ENCODE peak calls at places on chromosomes 16 and 17, in five cellular contexts. N, J, F, W and M are unnamed samples.

GRCh38 chr17:39626171-39626670 is 531 bp upstream of the PPP1R1B start:
- DNase-seq in F (no peak), N (no peak), J (no peak), W (no peak), M (no peak)

GRCh38 chr16:10297341-10298006 is 88.4 kb upstream of the ATF7IP2 start:
- DNase-seq in N (no peak), W (no peak), F (no peak), J (no peak), M (no peak)

GRCh38 chr17:1455291-1455747 is 713 bp downstream of the CRK start:
- DNase-seq in J (peak), F (peak), W (peak), N (peak), M (peak)

GRCh38 chr16:15639061-15639568 is 3.8 kb downstream of the MARF1 start:
- DNase-seq in F (no peak), J (no peak), N (no peak), W (no peak), M (no peak)

GRCh38 chr16:13005836-13006235 is 104.4 kb downstream of the SHISA9 start:
- DNase-seq in W (no peak), F (no peak), J (no peak), N (no peak), M (no peak)

GRCh38 chr17:59392973-59393679 is 61.7 kb downstream of the YPEL2 start:
- DNase-seq in N (no peak), J (no peak), W (no peak), F (no peak), M (no peak)

GRCh38 chr17:78665952-78666920 is 89.0 kb upstream of the DNAH17 start:
- DNase-seq in N (no peak), J (peak), F (no peak), W (no peak), M (no peak)

GRCh38 chr16:23949630-23950290 is 114.0 kb downstream of the PRKCB start:
- DNase-seq in N (no peak), F (no peak), J (no peak), W (no peak), M (no peak)

GRCh38 chr17:64384253-64385186 is 6.1 kb downstream of the PECAM1 start:
- DNase-seq in W (no peak), F (no peak), N (no peak), J (no peak), M (no peak)

GRCh38 chr17:2186937-2187336 is 116.6 kb downstream of the SMG6 start:
- DNase-seq in J (no peak), N (no peak), W (no peak), F (no peak), M (no peak)

GRCh38 chr17:31508310-31509094 is 117.0 kb downstream of the RAB11FIP4 start:
- DNase-seq in N (peak), F (no peak), W (peak), J (no peak), M (peak)

GRCh38 chr17:7236808-7237207 is 2.4 kb downstream of the PHF23 start:
- DNase-seq in N (no peak), W (no peak), F (no peak), J (no peak), M (no peak)

GRCh38 chr16:31064882-31065461 is 9.1 kb downstream of the ZNF668 start:
- DNase-seq in F (no peak), J (peak), N (no peak), W (no peak), M (peak)

GRCh38 chr16:53129281-53130192 is 74.7 kb downstream of the CHD9 start:
- DNase-seq in J (no peak), N (no peak), F (no peak), W (no peak), M (peak)

GRCh38 chr16:48503779-48504178 is 106.2 kb downstream of the N4BP1 start:
- DNase-seq in J (no peak), W (no peak), F (no peak), N (no peak), M (peak)

GRCh38 chr16:52597772-52598483 is 51.0 kb upstream of the TOX3 start:
- DNase-seq in F (peak), J (no peak), N (peak), W (peak), M (no peak)

GRCh38 chr17:9531080-9531479 is 44.5 kb downstream of the STX8 start:
- DNase-seq in F (no peak), W (no peak), N (no peak), J (no peak), M (peak)

GRCh38 chr17:29723283-29724047 is 100.8 kb upstream of the CORO6 start:
- DNase-seq in N (no peak), W (no peak), F (no peak), J (no peak), M (no peak)

GRCh38 chr17:42679492-42680330 is 1.9 kb downstream of the CCR10 start:
- DNase-seq in W (peak), N (peak), F (peak), J (peak), M (peak)

GRCh38 chr16:72990003-72990521 is 57.9 kb downstream of the ZFHX3 start:
- DNase-seq in F (no peak), J (peak), W (peak), N (no peak), M (peak)

GRCh38 chr17:45963889-45964288 is 35.2 kb upstream of the STH start:
- DNase-seq in J (no peak), F (no peak), W (no peak), N (no peak), M (no peak)

GRCh38 chr17:44527954-44528353 is 24.7 kb upstream of the GPATCH8 start:
- DNase-seq in J (no peak), W (no peak), F (no peak), N (no peak), M (no peak)

GRCh38 chr16:87778830-87779579 is 13.2 kb upstream of the KLHDC4 start:
- DNase-seq in N (peak), W (peak), J (peak), F (peak), M (peak)

GRCh38 chr16:87778476-87778829 is 12.7 kb upstream of the KLHDC4 start:
- DNase-seq in W (no peak), J (no peak), N (no peak), F (no peak), M (no peak)

GRCh38 chr16:87784812-87785211 is 19.0 kb upstream of the KLHDC4 start:
- DNase-seq in N (no peak), W (peak), F (no peak), J (peak), M (peak)

DNA sequence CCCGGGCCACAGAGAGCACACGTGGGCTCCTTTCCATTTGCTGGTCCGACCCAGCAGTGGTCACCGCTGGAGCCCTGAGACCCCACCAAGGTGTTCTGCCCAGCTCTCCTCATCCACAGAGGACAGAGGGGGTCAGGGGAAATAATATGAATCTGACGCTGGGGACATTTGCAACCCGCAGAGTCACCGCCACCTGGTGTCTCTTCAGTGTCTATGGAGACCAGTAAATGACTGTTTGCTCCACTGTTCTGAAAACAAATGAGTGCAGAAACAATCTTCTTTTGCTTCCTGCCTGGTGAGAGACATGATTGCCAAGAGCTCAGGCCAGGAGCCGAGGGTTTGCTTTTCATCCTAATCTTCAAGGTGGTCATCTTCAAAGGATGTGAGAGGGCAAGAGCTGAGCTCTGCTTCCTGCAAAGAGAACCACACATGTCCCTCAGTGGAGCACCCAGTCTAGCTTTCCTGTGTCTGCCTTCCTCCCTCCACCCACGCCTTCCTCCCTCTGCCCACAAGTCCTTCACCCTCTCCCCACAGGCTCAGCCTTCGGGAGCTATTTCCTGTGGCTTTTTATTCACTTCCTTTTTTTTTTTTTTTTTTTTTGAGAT is 14.7 kb upstream of the KLHDC4 start:
- DNase-seq in F (no peak), J (no peak), N (no peak), W (no peak), M (peak)
- H3K23ac ChIP-seq in F (no peak), J (no peak), N (no peak), W (no peak), M (peak)

GRCh38 chr16:8730335-8730915 is 56.0 kb downstream of the ABAT start:
- DNase-seq in W (no peak), J (no peak), F (no peak), N (no peak), M (no peak)
- H3K23ac ChIP-seq in W (no peak), J (no peak), F (no peak), N (no peak), M (no peak)

DNA sequence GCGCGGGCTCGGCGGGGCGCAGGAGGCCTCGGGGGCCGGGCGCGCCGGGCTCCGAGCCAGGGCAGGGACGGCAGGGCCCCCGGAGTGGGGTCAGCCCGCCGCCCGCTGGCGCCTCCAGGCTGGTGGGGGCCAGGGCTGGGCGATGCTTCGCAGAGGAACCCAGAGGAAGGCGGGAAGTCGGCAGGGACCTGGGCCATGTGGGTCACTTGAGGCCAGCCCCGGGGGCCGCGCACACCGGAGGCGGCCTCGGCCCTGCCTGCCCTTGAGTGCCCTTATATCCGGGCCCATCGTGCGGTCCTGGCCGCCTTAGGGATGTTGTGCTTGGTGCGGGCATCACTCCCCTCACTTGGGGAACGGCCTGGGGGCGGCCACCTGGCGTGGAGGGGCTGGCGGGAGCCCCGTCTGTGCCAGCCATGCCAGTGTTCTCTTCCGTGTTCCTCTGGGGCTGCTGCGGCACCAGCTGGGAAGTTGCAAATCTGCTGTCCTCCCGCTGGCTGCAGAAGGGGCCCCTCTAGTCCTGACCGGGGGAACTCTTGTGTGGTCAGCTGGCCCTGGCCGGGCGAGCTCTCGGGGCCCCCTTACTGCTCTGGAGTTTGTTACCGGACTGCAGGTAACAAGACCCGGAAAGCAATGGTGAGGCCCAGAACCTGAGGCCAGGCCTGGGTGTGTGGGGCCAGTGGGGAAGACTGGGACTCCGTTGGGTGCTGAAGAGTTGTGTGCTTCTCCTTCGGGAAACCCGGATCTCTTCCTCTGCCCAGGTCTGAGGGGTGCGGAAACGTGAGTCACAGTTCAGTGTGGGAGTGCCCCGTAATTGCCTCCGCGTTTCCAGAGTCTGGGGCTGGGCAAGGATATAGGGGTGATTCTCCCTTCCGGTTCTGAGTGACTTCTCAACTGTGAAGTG is 849 bp downstream of the CAPN15 start:
- DNase-seq in J (peak), W (peak), N (no peak), F (no peak), M (peak)
- H3K23ac ChIP-seq in J (no peak), W (peak), N (no peak), F (peak), M (peak)

GRCh38 chr17:3727041-3727440 is 3.3 kb downstream of the HASPIN start:
- DNase-seq in F (no peak), J (no peak), W (no peak), N (no peak), M (no peak)

GRCh38 chr17:3722716-3723115 is 987 bp upstream of the HASPIN start:
- DNase-seq in F (no peak), N (no peak), W (no peak), J (no peak), M (peak)

GRCh38 chr17:3724373-3725077 is 822 bp downstream of the HASPIN start:
- DNase-seq in J (no peak), F (no peak), W (peak), N (no peak), M (no peak)

GRCh38 chr17:3723188-3723555 is 531 bp upstream of the HASPIN start:
- DNase-seq in J (no peak), F (no peak), W (no peak), N (no peak), M (no peak)

DNA sequence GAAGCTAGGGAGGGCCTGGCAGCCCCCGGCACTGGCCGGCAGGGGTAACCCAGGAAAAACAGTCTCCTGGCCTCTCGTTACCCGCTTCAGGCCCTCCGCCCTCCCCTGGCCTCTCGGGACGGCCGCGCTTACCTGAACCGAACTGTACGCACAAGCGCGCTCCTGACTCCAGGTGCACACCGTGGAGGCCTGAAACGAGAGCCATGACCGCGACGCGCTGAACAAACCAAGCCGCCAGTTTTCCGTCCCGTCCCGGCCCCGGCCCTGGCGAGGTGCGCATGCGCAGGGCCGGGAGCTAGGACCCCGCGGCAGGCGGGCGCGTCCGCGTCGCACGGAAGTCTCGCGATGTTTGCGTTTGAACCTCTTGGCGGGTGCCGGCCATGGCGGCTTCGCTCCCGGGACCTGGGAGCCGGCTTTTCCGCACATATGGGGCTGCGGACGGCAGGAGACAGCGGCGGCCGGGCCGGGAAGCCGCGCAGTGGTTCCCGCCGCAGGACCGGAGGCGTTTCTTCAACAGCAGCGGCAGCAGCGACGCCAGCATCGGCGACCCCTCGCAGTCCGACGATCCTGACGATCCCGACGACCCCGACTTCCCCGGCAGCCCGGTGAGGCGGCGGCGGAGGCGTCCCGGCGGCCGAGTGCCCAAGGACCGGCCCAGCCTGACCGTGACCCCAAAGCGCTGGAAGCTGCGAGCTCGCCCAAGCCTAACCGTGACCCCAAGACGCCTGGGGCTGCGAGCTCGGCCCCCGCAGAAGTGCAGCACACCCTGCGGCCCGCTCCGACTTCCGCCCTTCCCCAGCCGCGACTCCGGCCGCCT is at the start of gene HASPIN:
- DNase-seq in J (peak), F (peak), N (peak), W (peak), M (peak)
- H3K23ac ChIP-seq in J (no peak), F (peak), N (no peak), W (peak), M (peak)

GRCh38 chr17:62887437-62887836 is 78.6 kb upstream of the TANC2 start:
- DNase-seq in J (no peak), N (no peak), W (no peak), F (no peak), M (no peak)

GRCh38 chr17:62892069-62892675 is 73.9 kb upstream of the TANC2 start:
- DNase-seq in F (no peak), N (no peak), J (no peak), W (no peak), M (no peak)

GRCh38 chr17:62892870-62893338 is 73.1 kb upstream of the TANC2 start:
- DNase-seq in J (peak), F (no peak), N (peak), W (peak), M (peak)

GRCh38 chr17:62891659-62892058 is 74.4 kb upstream of the TANC2 start:
- DNase-seq in N (no peak), F (no peak), J (no peak), W (no peak), M (no peak)

DNA sequence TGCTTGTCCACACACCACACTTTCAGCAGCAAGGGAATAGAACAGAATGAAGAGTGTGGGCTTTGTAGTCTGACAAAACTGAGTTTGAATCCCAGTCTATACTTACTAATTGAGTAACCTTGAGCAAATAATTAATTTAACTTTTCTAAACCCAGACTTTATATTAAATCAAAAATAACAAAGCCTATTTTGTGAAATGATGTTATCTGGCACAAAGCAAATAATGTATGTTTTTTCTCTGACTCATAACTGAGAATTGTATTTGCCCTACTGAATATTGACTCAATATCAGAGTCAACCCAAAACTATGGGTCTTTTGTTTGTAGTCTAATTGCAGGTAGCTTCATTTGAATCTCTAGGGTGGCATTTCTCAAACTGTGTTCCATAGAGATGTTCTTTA is 77.9 kb upstream of the TANC2 start:
- DNase-seq in J (no peak), W (no peak), N (no peak), F (no peak), M (no peak)
- H3K23ac ChIP-seq in J (no peak), W (no peak), N (no peak), F (no peak), M (no peak)

GRCh38 chr16:81315271-81316175 is 761 bp downstream of the GAN start:
- DNase-seq in J (peak), W (peak), N (no peak), F (peak), M (peak)
- H3K23ac ChIP-seq in J (no peak), W (no peak), N (no peak), F (peak), M (peak)

DNA sequence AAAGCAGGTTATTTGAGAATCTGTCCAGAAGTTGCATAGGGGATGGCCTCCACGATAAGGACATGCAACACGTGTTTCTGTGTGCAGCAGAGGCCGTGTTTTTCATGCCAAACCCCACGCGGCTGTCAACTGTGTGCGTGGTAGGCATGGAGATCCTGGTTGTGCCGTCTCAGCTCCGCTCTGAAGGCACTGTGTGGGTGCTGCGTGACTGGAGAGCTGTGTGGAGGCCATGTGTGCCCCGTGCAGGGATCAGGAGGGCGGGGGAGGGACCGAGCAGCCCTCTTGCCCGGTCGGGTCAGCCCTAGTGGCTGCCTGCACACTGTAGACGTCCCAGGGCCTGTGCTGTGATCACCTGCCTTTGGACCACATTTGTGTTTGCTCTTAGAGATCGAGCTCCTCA is 74.5 kb downstream of the SEC14L1 start:
- DNase-seq in F (no peak), W (no peak), J (no peak), N (no peak), M (no peak)
- H3K23ac ChIP-seq in F (no peak), W (no peak), J (peak), N (no peak), M (no peak)

GRCh38 chr17:80147035-80147939 is at the start of gene EIF4A3:
- DNase-seq in N (peak), F (peak), J (peak), W (peak), M (peak)
- H3K23ac ChIP-seq in N (no peak), F (peak), J (no peak), W (peak), M (peak)

DNA sequence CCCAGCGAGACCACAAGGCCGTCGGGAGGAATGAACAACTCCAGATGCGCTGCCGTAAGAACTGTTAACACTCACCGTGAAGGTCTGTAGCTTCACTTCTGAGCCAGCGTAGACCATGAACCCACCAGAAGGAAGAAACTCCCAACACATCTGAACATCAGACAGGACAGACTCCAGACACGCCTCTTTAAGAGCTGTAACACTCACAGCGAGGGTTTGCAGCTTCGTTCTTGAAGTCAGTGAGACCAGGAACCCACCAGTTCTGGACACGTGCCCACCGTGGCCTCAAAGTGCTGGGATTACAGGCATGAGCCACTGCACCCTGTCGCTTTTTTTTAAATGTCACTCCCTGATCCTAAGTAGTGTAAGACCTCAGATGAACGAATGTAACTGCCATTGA is 17.3 kb downstream of the KPNA2 start:
- DNase-seq in W (no peak), J (no peak), F (no peak), N (no peak), M (no peak)
- H3K23ac ChIP-seq in W (no peak), J (no peak), F (no peak), N (no peak), M (no peak)